ENCODE peak calls at places on chromosomes 12 and 14, in four cellular contexts. M is RWPE1, Y is lower lobe of right lung, K is PC-3. E is an unnamed sample.

GRCh38 chr12:55966408-55967281 is at the start of gene CDK2:
- DNase-seq in K (peak; percentile 86), Y (peak; percentile 92), M (peak; percentile 93), E (peak; percentile 94)

GRCh38 chr14:59018460-59018859 is 170.0 kb upstream of the DAAM1 start:
- DNase-seq in M (no peak), Y (no peak), K (no peak), E (no peak)

GRCh38 chr14:24259282-24260025 is 3.5 kb downstream of the TGM1 start:
- DNase-seq in M (peak; percentile 87), K (peak; percentile 56), Y (peak; percentile 80), E (peak; percentile 78)

GRCh38 chr12:132572106-132572505 is 38.3 kb downstream of the LRCOL1 start:
- DNase-seq in Y (peak; percentile 79), M (no peak), K (no peak), E (no peak)

GRCh38 chr14:89540830-89541470 is 123.9 kb upstream of the FOXN3 start:
- DNase-seq in Y (no peak), K (peak; percentile 72), M (peak; percentile 41), E (no peak)

GRCh38 chr12:22334696-22335290 is at the start of gene ST8SIA1:
- DNase-seq in Y (peak; percentile 49), M (peak; percentile 42), K (no peak), E (no peak)

GRCh38 chr12:94134226-94134795 is 14.1 kb upstream of the PLXNC1 start:
- DNase-seq in Y (no peak), M (peak; percentile 72), K (peak; percentile 79), E (no peak)

GRCh38 chr12:51521554-51522276 is 69.3 kb upstream of the SCN8A start:
- DNase-seq in Y (no peak), K (peak; percentile 31), M (no peak), E (no peak)

GRCh38 chr12:57280234-57281062 is 29.5 kb upstream of the STAC3 start:
- DNase-seq in K (peak; percentile 92), M (peak; percentile 86), Y (no peak), E (no peak)

GRCh38 chr12:49920241-49920914 is 16.7 kb upstream of the FAIM2 start:
- DNase-seq in K (peak; percentile 23), Y (no peak), M (no peak), E (no peak)

GRCh38 chr12:61385771-61386170 is 874.4 kb upstream of the USP15 start:
- DNase-seq in Y (no peak), M (peak; percentile 8), K (peak; percentile 23), E (no peak)

GRCh38 chr12:49853671-49854070 is 10.8 kb upstream of the BCDIN3D start:
- DNase-seq in K (no peak), M (no peak), Y (no peak), E (no peak)

GRCh38 chr14:105508069-105508468 is 17.0 kb downstream of the TEDC1 start:
- DNase-seq in K (no peak), M (no peak), Y (no peak), E (peak; percentile 64)

GRCh38 chr12:131764738-131765137 is 53.8 kb downstream of the SFSWAP start:
- DNase-seq in Y (no peak), K (no peak), M (no peak), E (no peak)

GRCh38 chr14:23297878-23298277 is 4.8 kb downstream of the PPP1R3E start:
- DNase-seq in M (no peak), Y (no peak), K (no peak), E (no peak)

GRCh38 chr12:41190360-41190759 is 2.2 kb downstream of the PDZRN4 start:
- DNase-seq in Y (no peak), M (no peak), K (peak; percentile 44), E (no peak)
- TF ChIP-seq CTCF in Y (peak; percentile 29), M (peak; percentile 22), K (peak; percentile 59), E (peak; percentile 78)

GRCh38 chr12:109795023-109795422 is 38.2 kb downstream of the TRPV4 start:
- DNase-seq in Y (no peak), K (peak; percentile 91), M (peak; percentile 63), E (no peak)

GRCh38 chr12:109796057-109796456 is 37.1 kb downstream of the TRPV4 start:
- DNase-seq in M (no peak), K (no peak), Y (no peak), E (no peak)

GRCh38 chr12:109798691-109799090 is 34.5 kb downstream of the TRPV4 start:
- DNase-seq in M (no peak), Y (no peak), K (no peak), E (no peak)

GRCh38 chr12:109800536-109800935 is 32.7 kb downstream of the TRPV4 start:
- DNase-seq in K (no peak), M (no peak), Y (no peak), E (no peak)

GRCh38 chr12:109797905-109798669 is 35.1 kb downstream of the TRPV4 start:
- DNase-seq in M (no peak), K (peak; percentile 44), Y (no peak), E (no peak)
- TF ChIP-seq CTCF in M (no peak), K (peak; percentile 66), Y (no peak), E (peak; percentile 57)

GRCh38 chr14:51954657-51955056 is 34.7 kb upstream of the RTRAF start:
- DNase-seq in K (peak; percentile 6), M (no peak), Y (no peak), E (no peak)
- TF ChIP-seq CTCF in K (peak; percentile 37), M (no peak), Y (no peak), E (no peak)

DNA sequence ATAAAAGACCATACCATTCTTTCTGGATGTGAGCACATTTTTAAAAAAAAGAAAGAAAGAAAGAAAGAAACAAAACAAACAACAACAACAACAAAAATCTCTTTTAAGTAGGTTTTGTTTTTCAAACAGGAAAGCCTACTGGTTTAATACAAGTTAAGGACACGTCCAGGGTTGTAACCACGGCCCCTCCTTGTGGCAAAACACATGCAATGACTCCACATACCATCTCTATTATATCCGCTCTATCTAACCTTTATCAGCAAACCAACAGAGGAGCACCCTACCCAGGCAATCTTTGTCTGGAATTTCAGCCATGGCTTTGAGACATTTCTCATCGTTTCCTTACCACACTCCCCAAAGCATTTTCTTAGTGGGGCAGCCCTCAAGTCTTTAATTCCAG is 360.5 kb upstream of the TMPO start:
- DNase-seq in M (no peak), Y (no peak), K (peak; percentile 33), E (no peak)
- TF ChIP-seq CTCF in M (no peak), Y (peak; percentile 16), K (peak; percentile 41), E (peak; percentile 28)

GRCh38 chr14:49687942-49688700 is at the start of gene POLE2:
- DNase-seq in M (peak; percentile 62), Y (peak; percentile 85), K (peak; percentile 76), E (no peak)
- TF ChIP-seq CTCF in M (no peak), Y (peak; percentile 9), K (no peak), E (peak; percentile 44)

GRCh38 chr14:42224053-42224888 is 617.6 kb downstream of the LRFN5 start:
- DNase-seq in K (peak; percentile 90), Y (no peak), M (peak; percentile 50), E (no peak)
- TF ChIP-seq CTCF in K (peak; percentile 96), Y (peak; percentile 75), M (peak; percentile 79), E (peak; percentile 94)

GRCh38 chr14:60346706-60347105 is 97.7 kb downstream of the PPM1A start:
- DNase-seq in Y (no peak), M (no peak), K (peak; percentile 39), E (no peak)
- TF ChIP-seq CTCF in Y (no peak), M (no peak), K (no peak), E (no peak)

GRCh38 chr14:22226381-22226780 is 362.6 kb downstream of the DAD1 start:
- DNase-seq in K (peak; percentile 77), M (peak; percentile 30), Y (peak; percentile 46), E (no peak)
- TF ChIP-seq CTCF in K (peak; percentile 88), M (no peak), Y (peak; percentile 21), E (peak; percentile 79)